ENCODE peak calls at places on chromosomes 5 and 9, in nine cellular contexts. E is NCI-H187 treated with DMSO at 0.1 percent for 48 hours; D is T follicular helper cell; H is stimulated activated CD8-positive, alpha-beta memory T cell treated with anti-CD3 and anti-CD28 coated beads, Interleukin-15, amount 100 ng/mL, for 4 hours; W is AG20443; V is adrenal gland; B is heart left ventricle; X is right lobe of liver; K is NCI-H1694 treated with DMSO at 0.1 percent for 48 hours. R is an unnamed sample.
A peak's percentile ranks its signal among the peaks of the same experiment; 100 is the strongest.

GRCh38 chr9:86859966-86860365 is 87.3 kb downstream of the GAS1 start:
- DNase-seq in X (no peak), B (no peak), E (no peak), W (no peak), V (no peak), H (no peak), D (no peak), K (no peak), R (no peak)

GRCh38 chr5:62948294-62948693 is 369.7 kb downstream of the LRRC70 start:
- DNase-seq in B (no peak), V (no peak), E (no peak), W (no peak), X (no peak), D (no peak), K (no peak), H (no peak), R (no peak)

GRCh38 chr9:107989099-107989498 is 499.5 kb upstream of the KLF4 start:
- DNase-seq in E (no peak), W (peak; percentile 30), K (no peak), H (no peak), D (no peak), X (no peak), V (no peak), B (no peak), R (no peak)

GRCh38 chr9:82101475-82101874 is 112.9 kb downstream of the SPATA31D1 start:
- DNase-seq in X (no peak), H (no peak), B (no peak), E (no peak), W (no peak), V (no peak), D (no peak), K (no peak), R (no peak)

GRCh38 chr5:134248271-134248670 is 22.4 kb upstream of the PPP2CA start:
- DNase-seq in B (no peak), D (no peak), H (no peak), X (no peak), K (no peak), W (no peak), E (no peak), V (no peak), R (no peak)

GRCh38 chr5:35855221-35855620 is 1.5 kb upstream of the IL7R start:
- DNase-seq in X (no peak), V (no peak), K (no peak), W (no peak), H (no peak), D (no peak), E (no peak), B (no peak), R (no peak)

GRCh38 chr5:61275841-61276240 is 56.2 kb upstream of the ZSWIM6 start:
- DNase-seq in W (peak; percentile 73), E (no peak), X (peak; percentile 81), B (peak; percentile 60), K (no peak), D (no peak), H (no peak), V (peak; percentile 65), R (peak; percentile 58)

GRCh38 chr9:31837211-31837610 is 547.2 kb upstream of the ACO1 start:
- DNase-seq in X (no peak), W (no peak), D (no peak), V (no peak), H (no peak), B (no peak), E (no peak), K (no peak), R (no peak)

GRCh38 chr9:92964607-92964975 is 17.3 kb downstream of the FGD3 start:
- DNase-seq in H (no peak), D (no peak), E (no peak), V (no peak), B (no peak), K (no peak), X (peak; percentile 62), W (no peak), R (no peak)

GRCh38 chr5:27241564-27242257 is 203.3 kb upstream of the CDH9 start:
- DNase-seq in V (no peak), D (no peak), K (no peak), E (no peak), H (no peak), X (no peak), B (no peak), W (no peak), R (no peak)

GRCh38 chr5:16935271-16936149 is 578 bp downstream of the MYO10 start:
- DNase-seq in E (no peak), W (peak; percentile 29), D (no peak), K (no peak), V (peak; percentile 61), H (no peak), X (peak; percentile 59), B (peak; percentile 29), R (no peak)

GRCh38 chr5:32583582-32584232 is 1.6 kb upstream of the SUB1 start:
- DNase-seq in D (peak; percentile 4), W (no peak), B (no peak), K (no peak), X (no peak), H (no peak), V (no peak), E (no peak), R (no peak)

GRCh38 chr5:21121213-21121612 is 1133.2 kb upstream of the CDH18 start:
- DNase-seq in E (no peak), B (no peak), D (no peak), K (no peak), X (no peak), V (no peak), H (no peak), W (no peak), R (no peak)

GRCh38 chr5:2751592-2752021 is at the start of gene IRX2:
- DNase-seq in V (peak; percentile 27), B (peak; percentile 60), K (no peak), D (no peak), E (peak; percentile 74), W (peak; percentile 94), X (no peak), H (no peak), R (peak; percentile 79)

GRCh38 chr5:93299596-93300308 is 281.3 kb downstream of the NR2F1-AS1 start:
- DNase-seq in D (no peak), K (peak; percentile 29), X (no peak), H (no peak), B (no peak), W (no peak), E (peak; percentile 31), V (no peak), R (no peak)

GRCh38 chr5:44332360-44332971 is 56.8 kb downstream of the FGF10 start:
- DNase-seq in B (no peak), H (no peak), X (no peak), E (no peak), K (peak; percentile 54), D (no peak), W (peak; percentile 31), V (no peak), R (no peak)

R was measured in left ventricle myocardium inferior.